ENCODE peak calls at places on chromosomes 3 and 15, in five cellular contexts. One of them, this sample, is unnamed. For H3K4me1, the result is how much of the 10 kb centered on the place peaks cover.

GRCh38 chr3:189839576-189839975 is 208.4 kb downstream of the TP63 start:
- DNase-seq in body of pancreas: no peak
- DNase-seq in heart left ventricle: no peak
- DNase-seq in ovary: no peak
- DNase-seq in vagina: no peak
- DNase-seq in this sample: no peak

GRCh38 chr3:120425196-120425595 is 25.6 kb downstream of the FSTL1 start:
- DNase-seq in body of pancreas: no peak
- DNase-seq in vagina: no peak
- DNase-seq in ovary: no peak
- DNase-seq in heart left ventricle: no peak
- DNase-seq in this sample: no peak

GRCh38 chr3:71955549-71956373 is 170.8 kb upstream of the PROK2 start:
- DNase-seq in ovary: peak
- DNase-seq in vagina: no peak
- DNase-seq in heart left ventricle: peak
- DNase-seq in body of pancreas: peak
- DNase-seq in this sample: peak

GRCh38 chr15:60583194-60583593 is 104.3 kb upstream of the ICE2 start:
- DNase-seq in ovary: no peak
- DNase-seq in heart left ventricle: no peak
- DNase-seq in body of pancreas: no peak
- DNase-seq in vagina: no peak
- DNase-seq in this sample: no peak

GRCh38 chr15:80599359-80599758 is 95.8 kb upstream of the ABHD17C start:
- DNase-seq in vagina: no peak
- DNase-seq in heart left ventricle: no peak
- DNase-seq in body of pancreas: no peak
- DNase-seq in ovary: no peak
- DNase-seq in this sample: no peak

GRCh38 chr3:69761896-69762789 is 22.9 kb downstream of the MITF start:
- DNase-seq in body of pancreas: no peak
- DNase-seq in vagina: no peak
- DNase-seq in ovary: no peak
- DNase-seq in heart left ventricle: no peak
- DNase-seq in this sample: no peak

GRCh38 chr15:90819390-90819789 is 49.0 kb upstream of the FURIN start:
- DNase-seq in heart left ventricle: peak
- DNase-seq in vagina: no peak
- DNase-seq in body of pancreas: peak
- DNase-seq in ovary: no peak
- DNase-seq in this sample: peak

GRCh38 chr3:71542548-71543370 is 40.8 kb downstream of the FOXP1 start:
- DNase-seq in vagina: peak
- DNase-seq in heart left ventricle: peak
- DNase-seq in ovary: peak
- DNase-seq in body of pancreas: peak
- DNase-seq in this sample: peak

GRCh38 chr15:74627766-74628165 is 12.1 kb downstream of the CLK3 start:
- DNase-seq in ovary: no peak
- DNase-seq in body of pancreas: no peak
- DNase-seq in vagina: no peak
- DNase-seq in heart left ventricle: no peak
- DNase-seq in this sample: no peak

GRCh38 chr15:28933710-28934445 is 48.1 kb downstream of the APBA2 start:
- DNase-seq in heart left ventricle: no peak
- DNase-seq in body of pancreas: no peak
- DNase-seq in ovary: no peak
- DNase-seq in vagina: no peak
- DNase-seq in this sample: peak

GRCh38 chr3:84961492-84962255 is 2.9 kb downstream of the CADM2 start:
- DNase-seq in body of pancreas: no peak
- DNase-seq in ovary: no peak
- DNase-seq in vagina: no peak
- DNase-seq in heart left ventricle: no peak
- DNase-seq in this sample: no peak

GRCh38 chr3:68504185-68504584 is 428.2 kb downstream of the TAFA4 start:
- DNase-seq in heart left ventricle: no peak
- DNase-seq in ovary: no peak
- DNase-seq in body of pancreas: no peak
- DNase-seq in vagina: no peak
- DNase-seq in this sample: no peak

GRCh38 chr3:188158731-188159355 is 4.9 kb downstream of the LPP start:
- DNase-seq in vagina: no peak
- DNase-seq in body of pancreas: no peak
- DNase-seq in heart left ventricle: no peak
- DNase-seq in ovary: no peak
- DNase-seq in this sample: no peak

GRCh38 chr3:112555535-112556170 is 6.1 kb downstream of the ATG3 start:
- DNase-seq in heart left ventricle: no peak
- DNase-seq in ovary: no peak
- DNase-seq in body of pancreas: no peak
- DNase-seq in vagina: no peak
- DNase-seq in this sample: no peak

GRCh38 chr15:26421065-26421464 is 351.8 kb downstream of the GABRB3 start:
- DNase-seq in heart left ventricle: no peak
- DNase-seq in ovary: no peak
- DNase-seq in body of pancreas: no peak
- DNase-seq in vagina: no peak
- DNase-seq in this sample: no peak

GRCh38 chr15:76962337-76963013 is 30.9 kb downstream of the RCN2 start:
- DNase-seq in vagina: no peak
- DNase-seq in ovary: no peak
- DNase-seq in body of pancreas: no peak
- DNase-seq in heart left ventricle: no peak
- DNase-seq in this sample: no peak

GRCh38 chr15:73915085-73915484 is 11.2 kb upstream of the LOXL1 start:
- DNase-seq in body of pancreas: no peak
- DNase-seq in heart left ventricle: no peak
- DNase-seq in ovary: no peak
- DNase-seq in vagina: no peak
- DNase-seq in this sample: no peak

GRCh38 chr3:111315911-111316310 is 226.1 kb upstream of the CD96 start:
- DNase-seq in ovary: no peak
- DNase-seq in vagina: no peak
- DNase-seq in body of pancreas: no peak
- DNase-seq in heart left ventricle: no peak
- DNase-seq in this sample: no peak

GRCh38 chr3:105584351-105584790 is 217.7 kb downstream of the ALCAM start:
- DNase-seq in ovary: no peak
- DNase-seq in body of pancreas: no peak
- DNase-seq in vagina: no peak
- DNase-seq in heart left ventricle: no peak
- DNase-seq in this sample: no peak

GRCh38 chr3:189773056-189773455 is 141.9 kb downstream of the TP63 start:
- DNase-seq in ovary: no peak
- DNase-seq in vagina: no peak
- DNase-seq in body of pancreas: no peak
- DNase-seq in heart left ventricle: no peak
- DNase-seq in this sample: no peak

GRCh38 chr15:74835312-74835823 is 7.6 kb downstream of the ULK3 start:
- DNase-seq in body of pancreas: peak
- DNase-seq in heart left ventricle: peak
- DNase-seq in vagina: no peak
- DNase-seq in ovary: no peak
- DNase-seq in this sample: no peak

GRCh38 chr15:73994912-73995622 is 551 bp downstream of the PML start:
- DNase-seq in vagina: peak
- DNase-seq in body of pancreas: no peak
- DNase-seq in ovary: no peak
- DNase-seq in heart left ventricle: no peak
- DNase-seq in this sample: peak

GRCh38 chr15:74983725-74984231 is 11.6 kb upstream of the SCAMP5 start:
- DNase-seq in heart left ventricle: no peak
- DNase-seq in vagina: no peak
- DNase-seq in ovary: no peak
- DNase-seq in body of pancreas: no peak
- DNase-seq in this sample: no peak

GRCh38 chr15:38253448-38253847 is 812 bp downstream of the SPRED1 start:
- DNase-seq in body of pancreas: peak
- DNase-seq in heart left ventricle: no peak
- DNase-seq in ovary: no peak
- DNase-seq in vagina: no peak
- DNase-seq in this sample: no peak

GRCh38 chr15:31930967-31931366 is 99.3 kb upstream of the CHRNA7 start:
- DNase-seq in body of pancreas: no peak
- DNase-seq in ovary: no peak
- DNase-seq in vagina: no peak
- DNase-seq in heart left ventricle: no peak
- DNase-seq in this sample: no peak

GRCh38 chr15:77096541-77096940 is 25.6 kb upstream of the TSPAN3 start:
- DNase-seq in ovary: no peak
- DNase-seq in body of pancreas: no peak
- DNase-seq in heart left ventricle: no peak
- DNase-seq in vagina: peak
- DNase-seq in this sample: no peak

DNA sequence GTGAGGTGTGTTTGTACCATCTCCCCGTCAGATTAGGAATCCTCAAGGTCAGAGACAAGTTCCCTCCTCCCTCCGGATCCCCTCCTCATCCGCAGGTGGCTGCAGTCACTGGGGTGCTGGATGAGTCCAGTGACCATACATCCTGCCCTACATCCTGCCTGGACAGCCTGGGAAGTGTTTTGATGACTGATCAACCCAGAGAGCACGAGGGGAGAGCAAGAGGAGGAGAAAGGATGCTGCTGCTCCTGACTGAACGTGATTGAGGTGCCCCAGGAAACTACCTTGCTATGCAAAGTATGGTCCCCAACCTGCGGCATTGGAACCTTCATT is 65.1 kb downstream of the SLC12A8 start:
- DNase-seq in vagina: no peak
- DNase-seq in heart left ventricle: no peak
- DNase-seq in ovary: no peak
- DNase-seq in body of pancreas: no peak
- DNase-seq in this sample: no peak
- H3K4me1 ChIP-seq in vagina: under half
- H3K4me1 ChIP-seq in heart left ventricle: half or more
- H3K4me1 ChIP-seq in ovary: under half
- H3K4me1 ChIP-seq in body of pancreas: under half
- H3K4me1 ChIP-seq in this sample: under half

GRCh38 chr3:8884630-8885290 is 78.5 kb downstream of the RAD18 start:
- DNase-seq in heart left ventricle: no peak
- DNase-seq in ovary: no peak
- DNase-seq in body of pancreas: no peak
- DNase-seq in vagina: no peak
- DNase-seq in this sample: no peak

GRCh38 chr3:8886556-8886955 is 76.7 kb downstream of the RAD18 start:
- DNase-seq in body of pancreas: no peak
- DNase-seq in heart left ventricle: no peak
- DNase-seq in ovary: no peak
- DNase-seq in vagina: no peak
- DNase-seq in this sample: no peak

GRCh38 chr3:8888296-8888915 is 74.9 kb downstream of the RAD18 start:
- DNase-seq in ovary: no peak
- DNase-seq in body of pancreas: no peak
- DNase-seq in vagina: no peak
- DNase-seq in heart left ventricle: no peak
- DNase-seq in this sample: no peak

GRCh38 chr3:8885806-8886205 is 77.5 kb downstream of the RAD18 start:
- DNase-seq in heart left ventricle: no peak
- DNase-seq in body of pancreas: no peak
- DNase-seq in vagina: no peak
- DNase-seq in ovary: no peak
- DNase-seq in this sample: no peak

DNA sequence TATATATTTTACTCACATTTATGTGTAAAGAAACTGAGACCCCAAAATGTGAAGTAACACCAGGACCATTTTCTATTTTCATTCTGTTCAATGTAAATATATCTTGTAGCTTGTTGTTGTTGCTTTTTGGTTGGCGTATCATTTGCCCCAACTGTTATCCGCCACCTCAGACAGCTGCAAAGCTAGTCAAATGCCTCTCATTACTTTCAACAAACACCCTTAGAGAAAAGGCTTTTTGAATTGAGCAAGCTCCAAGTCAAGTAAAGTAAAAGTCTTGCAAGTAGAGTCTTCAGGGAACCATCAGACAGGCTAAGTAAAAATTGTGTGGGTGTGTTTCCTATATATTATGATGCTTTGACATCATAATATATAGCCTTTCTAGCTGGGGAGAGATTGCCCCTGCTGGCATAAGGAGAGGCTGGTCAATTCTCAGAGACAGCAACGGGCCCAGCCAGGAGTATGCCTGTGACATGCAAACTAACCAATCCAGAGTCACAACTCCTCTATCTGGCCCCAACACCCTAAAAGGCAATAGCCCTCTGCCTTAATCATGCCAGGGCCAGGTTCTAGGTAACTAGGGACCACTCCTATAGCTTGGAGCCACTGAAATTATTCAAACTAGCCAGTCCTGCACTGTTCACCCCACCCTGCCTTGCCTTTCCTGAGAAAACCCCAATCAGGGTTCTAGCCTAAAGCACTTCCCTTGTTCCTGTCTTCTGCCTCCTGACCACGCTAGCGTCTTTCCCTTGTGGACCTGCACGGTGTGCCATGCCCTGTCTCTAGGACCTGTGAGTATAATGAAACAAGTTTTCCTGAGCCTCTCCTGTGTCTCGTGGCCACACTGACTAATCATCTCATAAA is 75.6 kb downstream of the RAD18 start:
- DNase-seq in heart left ventricle: no peak
- DNase-seq in vagina: no peak
- DNase-seq in ovary: no peak
- DNase-seq in body of pancreas: no peak
- DNase-seq in this sample: no peak
- H3K27ac ChIP-seq in heart left ventricle: no peak
- H3K27ac ChIP-seq in vagina: no peak
- H3K27ac ChIP-seq in ovary: no peak
- H3K27ac ChIP-seq in body of pancreas: no peak
- H3K27ac ChIP-seq in this sample: no peak

GRCh38 chr3:65953301-65953812 is 85.4 kb downstream of the MAGI1 start:
- DNase-seq in ovary: peak
- DNase-seq in body of pancreas: peak
- DNase-seq in vagina: no peak
- DNase-seq in heart left ventricle: peak
- DNase-seq in this sample: no peak
- TF ChIP-seq POLR2A in ovary: no peak
- TF ChIP-seq POLR2A in body of pancreas: peak
- TF ChIP-seq POLR2A in vagina: no peak
- TF ChIP-seq POLR2A in heart left ventricle: no peak
- TF ChIP-seq POLR2A in this sample: no peak

DNA sequence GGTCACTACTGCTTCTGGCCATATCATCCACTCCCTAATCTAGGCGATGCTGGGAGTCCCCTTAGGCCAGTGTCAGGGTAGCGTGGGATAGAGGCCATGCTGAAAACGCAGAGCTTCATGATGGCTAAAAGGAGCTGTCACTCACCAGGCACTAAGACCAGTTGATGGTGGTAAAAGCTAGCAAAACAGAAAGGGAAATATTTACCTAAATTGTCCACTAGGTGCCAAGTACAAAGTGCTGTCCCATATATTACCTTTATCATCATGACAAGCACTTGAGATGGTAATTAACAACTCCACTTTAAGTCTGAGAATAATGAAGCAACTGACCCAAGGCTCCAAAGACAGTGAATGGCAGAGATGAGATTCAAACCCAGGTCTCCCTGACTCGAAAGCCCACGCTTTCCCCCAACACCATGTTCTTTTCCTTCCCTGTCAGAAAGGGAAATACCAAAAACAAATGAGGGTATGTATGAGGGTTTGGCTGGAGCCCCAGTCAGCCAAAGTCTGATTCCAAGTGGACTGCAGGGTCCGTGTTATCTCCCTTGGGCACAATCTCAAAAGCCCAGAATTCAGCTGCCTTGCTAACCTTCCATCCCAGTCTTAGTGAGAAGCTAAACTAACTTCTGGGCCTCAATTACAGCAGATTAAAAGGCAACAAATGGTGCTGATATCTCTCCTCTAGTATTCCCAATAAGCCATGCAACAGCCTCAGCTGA is 84.7 kb downstream of the RBPMS2 start:
- DNase-seq in heart left ventricle: no peak
- DNase-seq in ovary: no peak
- DNase-seq in body of pancreas: no peak
- DNase-seq in vagina: no peak
- DNase-seq in this sample: no peak
- H3K4me1 ChIP-seq in heart left ventricle: half or more
- H3K4me1 ChIP-seq in ovary: under half
- H3K4me1 ChIP-seq in body of pancreas: under half
- H3K4me1 ChIP-seq in vagina: half or more
- H3K4me1 ChIP-seq in this sample: half or more